ENCODE peak calls at places on chromosome 1, in seven cellular contexts. I is effector CD4-positive, alpha-beta T cell; M is right lobe of liver; F is progenitor cell of endocrine pancreas; Y is AG08396; L is small intestine; A is RPMI7951. N is an unnamed sample.

GRCh38 chr1:218525451-218526197 is 180.5 kb downstream of the TGFB2 start:
- DNase-seq in I (no peak), M (no peak), F (no peak), Y (no peak), L (no peak), A (no peak), N (no peak)

GRCh38 chr1:43995984-43996732 is 4.8 kb downstream of the CCDC24 start:
- DNase-seq in I (no peak), M (no peak), F (no peak), Y (no peak), L (no peak), A (no peak), N (no peak)

GRCh38 chr1:6966326-6966725 is 181.1 kb downstream of the CAMTA1 start:
- DNase-seq in I (no peak), M (no peak), F (no peak), Y (no peak), L (no peak), A (no peak), N (no peak)

GRCh38 chr1:153390938-153391710 is at the start of gene S100A8:
- DNase-seq in I (no peak), M (peak; percentile 81), F (no peak), Y (no peak), L (no peak), A (peak; percentile 51), N (no peak)

GRCh38 chr1:33119050-33119449 is 38.1 kb downstream of the AZIN2 start:
- DNase-seq in I (no peak), M (no peak), F (no peak), Y (no peak), L (no peak), A (no peak), N (no peak)

GRCh38 chr1:54889132-54889725 is 2.2 kb upstream of the DHCR24 start:
- DNase-seq in I (no peak), M (no peak), F (no peak), Y (no peak), L (no peak), A (no peak), N (no peak)

GRCh38 chr1:218496561-218496960 is 151.4 kb downstream of the TGFB2 start:
- DNase-seq in I (no peak), M (no peak), F (no peak), Y (peak; percentile 73), L (no peak), A (peak; percentile 100), N (no peak)

GRCh38 chr1:227776277-227776676 is 39.2 kb upstream of the PRSS38 start:
- DNase-seq in I (no peak), M (peak; percentile 35), F (no peak), Y (peak; percentile 82), L (no peak), A (peak; percentile 89), N (no peak)

GRCh38 chr1:204923626-204924012 is 53.0 kb downstream of the NFASC start:
- DNase-seq in I (no peak), M (no peak), F (no peak), Y (no peak), L (no peak), A (no peak), N (no peak)

GRCh38 chr1:94095112-94095637 is 25.8 kb downstream of the ABCA4 start:
- DNase-seq in I (no peak), M (no peak), F (no peak), Y (peak; percentile 76), L (no peak), A (peak; percentile 33), N (no peak)

GRCh38 chr1:9020325-9020724 is 5.9 kb downstream of the SLC2A7 start:
- DNase-seq in I (no peak), M (no peak), F (no peak), Y (no peak), L (no peak), A (no peak), N (no peak)

GRCh38 chr1:205711105-205712048 is 31.1 kb upstream of the SLC45A3 start:
- DNase-seq in I (peak; percentile 66), M (no peak), F (peak; percentile 34), Y (peak; percentile 72), L (peak; percentile 78), A (peak; percentile 60), N (peak; percentile 36)

GRCh38 chr1:189751311-189751710 is 726.4 kb downstream of the BRINP3 start:
- DNase-seq in I (no peak), M (no peak), F (no peak), Y (no peak), L (no peak), A (no peak), N (no peak)

GRCh38 chr1:170204121-170204520 is 58.4 kb downstream of the NTMT2 start:
- DNase-seq in I (no peak), M (no peak), F (no peak), Y (no peak), L (no peak), A (peak; percentile 37), N (no peak)

GRCh38 chr1:234917495-234918188 is 211.0 kb downstream of the TOMM20 start:
- DNase-seq in I (no peak), M (no peak), F (no peak), Y (no peak), L (no peak), A (no peak), N (no peak)

GRCh38 chr1:242017580-242018233 is 18.8 kb upstream of the MAP1LC3C start:
- DNase-seq in I (no peak), M (no peak), F (peak; percentile 24), Y (peak; percentile 52), L (peak; percentile 49), A (peak; percentile 45), N (peak; percentile 56)

GRCh38 chr1:206080421-206080820 is 27.4 kb downstream of the RHEX start:
- DNase-seq in I (no peak), M (no peak), F (no peak), Y (no peak), L (no peak), A (peak; percentile 16), N (no peak)

GRCh38 chr1:31849653-31850052 is 33.8 kb upstream of the SPOCD1 start:
- DNase-seq in I (no peak), M (no peak), F (no peak), Y (no peak), L (no peak), A (no peak), N (no peak)

GRCh38 chr1:153387785-153388184 is 3.1 kb downstream of the S100A8 start:
- DNase-seq in I (no peak), M (no peak), F (no peak), Y (no peak), L (no peak), A (no peak), N (no peak)

GRCh38 chr1:17274186-17275170 is 25.6 kb downstream of the PADI3 start:
- DNase-seq in I (no peak), M (peak; percentile 73), F (peak; percentile 47), Y (peak; percentile 75), L (peak; percentile 57), A (peak; percentile 80), N (peak; percentile 75)

GRCh38 chr1:53896673-53897229 is 2.8 kb downstream of the DIO1 start:
- DNase-seq in I (no peak), M (peak; percentile 65), F (no peak), Y (peak; percentile 60), L (no peak), A (peak; percentile 91), N (no peak)

GRCh38 chr1:33181038-33181861 is 593 bp downstream of the TRIM62 start:
- DNase-seq in I (peak; percentile 16), M (peak; percentile 64), F (peak; percentile 30), Y (peak; percentile 79), L (peak; percentile 15), A (peak; percentile 64), N (peak; percentile 77)

GRCh38 chr1:15156807-15157380 is 3.3 kb downstream of the TMEM51 start:
- DNase-seq in I (no peak), M (no peak), F (no peak), Y (no peak), L (no peak), A (no peak), N (no peak)

GRCh38 chr1:246365708-246366107 is 141.4 kb downstream of the SMYD3 start:
- DNase-seq in I (no peak), M (no peak), F (no peak), Y (no peak), L (no peak), A (no peak), N (no peak)

GRCh38 chr1:16172964-16173446 is 17.1 kb upstream of the EPHA2 start:
- DNase-seq in I (no peak), M (no peak), F (no peak), Y (no peak), L (peak; percentile 94), A (peak; percentile 90), N (no peak)

GRCh38 chr1:40167317-40167716 is 6.1 kb downstream of the RLF start:
- DNase-seq in I (no peak), M (no peak), F (no peak), Y (no peak), L (no peak), A (no peak), N (no peak)

GRCh38 chr1:46034601-46035516 is 97.6 kb downstream of the PIK3R3 start:
- DNase-seq in I (no peak), M (no peak), F (no peak), Y (no peak), L (no peak), A (no peak), N (no peak)

GRCh38 chr1:88060112-88060673 is 623.9 kb upstream of the PKN2 start:
- DNase-seq in I (no peak), M (no peak), F (no peak), Y (no peak), L (no peak), A (peak; percentile 31), N (no peak)

N was measured in glutamatergic neuron.